ENCODE peak calls at places on chromosomes 2 and 18, in six cellular contexts. F is PC-9, J is lower lobe of right lung, V is tibial artery, Q is right cardiac atrium, T is OCI-LY7. Z is an unnamed sample.

GRCh38 chr2:180690611-180691010 is 289.8 kb upstream of the UBE2E3 start:
- DNase-seq in Q (no peak), J (no peak), V (no peak), T (no peak), F (no peak), Z (no peak)

GRCh38 chr2:190843874-190844699 is 36.5 kb upstream of the GLS start:
- DNase-seq in Q (no peak), T (no peak), F (peak), V (no peak), J (no peak), Z (no peak)

GRCh38 chr2:96802281-96802595 is 13.8 kb upstream of the CNNM3 start:
- DNase-seq in T (peak), J (peak), Q (no peak), V (no peak), F (no peak), Z (no peak)

GRCh38 chr2:27958711-27959378 is 68.3 kb downstream of the BABAM2 start:
- DNase-seq in V (no peak), F (no peak), J (no peak), T (no peak), Q (no peak), Z (no peak)

GRCh38 chr18:13405305-13406038 is 186.9 kb downstream of the LDLRAD4 start:
- DNase-seq in T (no peak), F (no peak), V (no peak), J (no peak), Q (no peak), Z (no peak)

GRCh38 chr2:164622338-164623106 is 1.2 kb upstream of the GRB14 start:
- DNase-seq in J (no peak), T (no peak), Q (no peak), F (no peak), V (no peak), Z (no peak)

GRCh38 chr2:219570194-219570923 is 980 bp downstream of the OBSL1 start:
- DNase-seq in F (peak), T (no peak), J (no peak), Q (peak), V (no peak), Z (no peak)

GRCh38 chr2:224086226-224086911 is 47.3 kb upstream of the SERPINE2 start:
- DNase-seq in F (peak), T (no peak), Q (no peak), J (no peak), V (no peak), Z (no peak)

GRCh38 chr18:74425876-74426275 is 31.2 kb downstream of the DIPK1C start:
- DNase-seq in T (no peak), J (no peak), V (no peak), F (no peak), Q (no peak), Z (no peak)

GRCh38 chr2:47260971-47261370 is 105.9 kb upstream of the STPG4 start:
- DNase-seq in J (no peak), Q (no peak), T (no peak), V (no peak), F (peak), Z (no peak)

GRCh38 chr2:110741491-110741980 is 9.2 kb downstream of the ACOXL start:
- DNase-seq in T (no peak), V (no peak), J (no peak), Q (no peak), F (peak), Z (no peak)
- H3K4me3 ChIP-seq in T (no peak), V (no peak), J (no peak), Q (no peak), F (peak), Z (no peak)

GRCh38 chr2:112053917-112054846 is 887 bp upstream of the TMEM87B start:
- DNase-seq in V (peak), F (peak), T (peak), J (peak), Q (peak), Z (peak)

GRCh38 chr2:112059671-112060070 is 4.6 kb downstream of the TMEM87B start:
- DNase-seq in T (no peak), J (no peak), Q (no peak), V (no peak), F (no peak), Z (no peak)

GRCh38 chr2:112055833-112056625 is 960 bp downstream of the TMEM87B start:
- DNase-seq in V (peak), Q (peak), T (peak), J (peak), F (peak), Z (peak)

GRCh38 chr2:112055110-112055832 is at the start of gene TMEM87B:
- DNase-seq in F (peak), V (peak), Q (peak), J (peak), T (peak), Z (peak)

GRCh38 chr2:112056626-112056987 is 1.5 kb downstream of the TMEM87B start:
- DNase-seq in V (no peak), T (no peak), F (no peak), Q (no peak), J (no peak), Z (no peak)
- H3K4me3 ChIP-seq in V (peak), T (peak), F (peak), Q (peak), J (peak), Z (peak)

GRCh38 chr2:113172721-113173562 is 829 bp upstream of the PSD4 start:
- DNase-seq in J (no peak), Q (no peak), F (no peak), T (no peak), V (peak), Z (no peak)
- H3K4me3 ChIP-seq in J (peak), Q (no peak), F (no peak), T (peak), V (no peak), Z (no peak)

GRCh38 chr18:22936515-22936914 is 3.4 kb downstream of the RBBP8 start:
- DNase-seq in F (no peak), Q (no peak), J (no peak), V (no peak), T (no peak), Z (no peak)

GRCh38 chr18:22933958-22934423 is 863 bp downstream of the RBBP8 start:
- DNase-seq in T (no peak), Q (no peak), J (no peak), V (no peak), F (no peak), Z (no peak)

GRCh38 chr18:22935431-22935830 is 2.3 kb downstream of the RBBP8 start:
- DNase-seq in V (no peak), F (no peak), Q (no peak), T (peak), J (no peak), Z (no peak)

GRCh38 chr18:22933206-22933957 is at the start of gene RBBP8:
- DNase-seq in V (peak), F (peak), J (peak), Q (peak), T (peak), Z (peak)

DNA sequence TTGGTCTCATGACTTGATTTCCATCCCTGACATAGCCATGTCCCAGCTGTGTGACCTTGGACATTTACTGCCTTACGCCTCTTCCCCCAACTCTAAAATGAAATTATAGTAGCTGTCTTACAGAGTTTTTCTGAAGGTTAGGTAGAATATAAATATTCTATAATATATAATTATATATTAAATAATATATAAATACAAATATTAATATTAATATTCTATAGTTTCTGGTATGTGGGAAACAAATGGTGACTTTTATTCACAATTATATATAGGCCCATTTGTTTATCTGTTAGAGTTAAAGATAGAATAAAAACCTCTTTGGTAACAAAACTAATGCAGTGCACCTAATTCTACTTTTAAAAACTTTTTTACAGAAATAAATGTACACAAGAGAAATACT is 1.7 kb downstream of the RBBP8 start:
- DNase-seq in V (no peak), J (no peak), T (no peak), Q (no peak), F (no peak), Z (no peak)
- H3K4me3 ChIP-seq in V (no peak), J (no peak), T (peak), Q (no peak), F (peak), Z (peak)

DNA sequence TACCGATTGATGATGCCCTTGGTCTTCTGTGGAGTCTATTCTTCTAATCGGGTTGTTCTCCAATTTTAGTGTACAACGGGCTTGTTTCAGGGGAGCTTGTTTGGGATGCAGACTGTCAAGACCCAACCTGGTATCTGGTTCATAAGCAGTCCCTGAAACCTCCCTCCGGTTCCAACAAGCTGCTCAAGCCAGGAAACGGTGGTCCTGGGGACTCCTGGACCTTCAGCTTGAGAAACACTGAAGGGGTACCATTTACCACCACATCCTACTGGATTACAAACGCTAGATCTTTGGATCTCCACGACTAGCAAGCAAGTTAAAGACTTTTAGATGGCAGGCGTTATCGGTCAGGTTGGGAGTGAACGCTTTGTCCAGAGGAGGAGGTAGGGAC is 2.0 kb downstream of the BCL2 start:
- DNase-seq in V (no peak), J (no peak), T (no peak), F (no peak), Q (no peak), Z (no peak)
- H3K4me3 ChIP-seq in V (peak), J (peak), T (no peak), F (no peak), Q (peak), Z (no peak)

GRCh38 chr2:182432051-182432450 is 5.2 kb upstream of the PDE1A start:
- DNase-seq in Q (no peak), F (no peak), V (no peak), J (no peak), T (no peak), Z (no peak)

GRCh38 chr2:182422864-182423263 is 4.0 kb downstream of the PDE1A start:
- DNase-seq in J (no peak), V (no peak), F (no peak), Q (no peak), T (no peak), Z (no peak)

GRCh38 chr2:182426915-182427233 is at the start of gene PDE1A:
- DNase-seq in F (no peak), V (no peak), Q (no peak), T (no peak), J (no peak), Z (no peak)

GRCh38 chr2:182426082-182426914 is 538 bp downstream of the PDE1A start:
- DNase-seq in T (no peak), V (no peak), F (no peak), J (no peak), Q (peak), Z (no peak)
- H3K4me3 ChIP-seq in T (no peak), V (peak), F (no peak), J (peak), Q (peak), Z (no peak)

GRCh38 chr2:73203055-73203681 is 794 bp downstream of the NOTO start:
- DNase-seq in T (no peak), F (no peak), V (no peak), Q (no peak), J (peak), Z (no peak)

GRCh38 chr2:73205611-73206010 is 3.2 kb downstream of the NOTO start:
- DNase-seq in V (no peak), J (no peak), F (no peak), Q (no peak), T (no peak), Z (no peak)

GRCh38 chr2:73197579-73197978 is 4.8 kb upstream of the NOTO start:
- DNase-seq in Q (no peak), F (no peak), J (no peak), V (no peak), T (no peak), Z (no peak)

GRCh38 chr2:73208258-73208657 is 5.8 kb upstream of the SMYD5 start:
- DNase-seq in Q (no peak), V (no peak), F (no peak), J (no peak), T (no peak), Z (no peak)

GRCh38 chr2:73202156-73203054 is at the start of gene NOTO:
- DNase-seq in J (no peak), T (no peak), Q (peak), F (no peak), V (no peak), Z (no peak)
- H3K4me3 ChIP-seq in J (peak), T (no peak), Q (peak), F (no peak), V (peak), Z (no peak)

Z was measured in LNCaP clone FGC.